ENCODE peak calls at places on chromosomes 11 and 22, in ten cellular contexts. One of them, this sample, is unnamed.

GRCh38 chr11:118618991-118619375 is 11.6 kb downstream of the PHLDB1 start:
- DNase-seq in AG08396: peak
- DNase-seq in sigmoid colon: peak
- DNase-seq in naive thymus-derived CD8-positive, alpha-beta T cell: no peak
- DNase-seq in ureter: no peak
- DNase-seq in ovary: no peak
- DNase-seq in left ventricle myocardium inferior: peak
- DNase-seq in GM12878: no peak
- DNase-seq in pons: no peak
- DNase-seq in GM20000: no peak
- DNase-seq in this sample: no peak

GRCh38 chr11:32751381-32751780 is 43.1 kb downstream of the CCDC73 start:
- DNase-seq in AG08396: no peak
- DNase-seq in sigmoid colon: peak
- DNase-seq in naive thymus-derived CD8-positive, alpha-beta T cell: no peak
- DNase-seq in ureter: no peak
- DNase-seq in ovary: no peak
- DNase-seq in left ventricle myocardium inferior: no peak
- DNase-seq in GM12878: no peak
- DNase-seq in pons: no peak
- DNase-seq in GM20000: no peak
- DNase-seq in this sample: no peak

GRCh38 chr11:69174841-69175240 is 19.1 kb downstream of the SMIM38 start:
- DNase-seq in AG08396: no peak
- DNase-seq in sigmoid colon: no peak
- DNase-seq in naive thymus-derived CD8-positive, alpha-beta T cell: no peak
- DNase-seq in ureter: no peak
- DNase-seq in ovary: no peak
- DNase-seq in left ventricle myocardium inferior: no peak
- DNase-seq in GM12878: no peak
- DNase-seq in pons: no peak
- DNase-seq in GM20000: no peak
- DNase-seq in this sample: no peak

GRCh38 chr11:69489031-69489745 is 7.7 kb downstream of the LINC01488 start:
- DNase-seq in AG08396: no peak
- DNase-seq in sigmoid colon: no peak
- DNase-seq in naive thymus-derived CD8-positive, alpha-beta T cell: no peak
- DNase-seq in ureter: no peak
- DNase-seq in ovary: no peak
- DNase-seq in left ventricle myocardium inferior: peak
- DNase-seq in GM12878: no peak
- DNase-seq in pons: no peak
- DNase-seq in GM20000: no peak
- DNase-seq in this sample: no peak

GRCh38 chr11:77038825-77039326 is 4.7 kb downstream of the B3GNT6 start:
- DNase-seq in AG08396: no peak
- DNase-seq in sigmoid colon: no peak
- DNase-seq in naive thymus-derived CD8-positive, alpha-beta T cell: no peak
- DNase-seq in ureter: no peak
- DNase-seq in ovary: no peak
- DNase-seq in left ventricle myocardium inferior: no peak
- DNase-seq in GM12878: no peak
- DNase-seq in pons: no peak
- DNase-seq in GM20000: peak
- DNase-seq in this sample: no peak

GRCh38 chr11:115911656-115912055 is 407.4 kb upstream of the CADM1 start:
- DNase-seq in AG08396: no peak
- DNase-seq in sigmoid colon: no peak
- DNase-seq in naive thymus-derived CD8-positive, alpha-beta T cell: no peak
- DNase-seq in ureter: no peak
- DNase-seq in ovary: no peak
- DNase-seq in left ventricle myocardium inferior: no peak
- DNase-seq in GM12878: no peak
- DNase-seq in pons: no peak
- DNase-seq in GM20000: no peak
- DNase-seq in this sample: no peak

GRCh38 chr11:98568011-98568410 is 452.7 kb upstream of the CNTN5 start:
- DNase-seq in AG08396: no peak
- DNase-seq in sigmoid colon: no peak
- DNase-seq in naive thymus-derived CD8-positive, alpha-beta T cell: no peak
- DNase-seq in ureter: no peak
- DNase-seq in ovary: no peak
- DNase-seq in left ventricle myocardium inferior: no peak
- DNase-seq in GM12878: no peak
- DNase-seq in pons: peak
- DNase-seq in GM20000: no peak
- DNase-seq in this sample: no peak

GRCh38 chr11:19838994-19839768 is 126.5 kb downstream of the NAV2 start:
- DNase-seq in AG08396: no peak
- DNase-seq in sigmoid colon: no peak
- DNase-seq in naive thymus-derived CD8-positive, alpha-beta T cell: no peak
- DNase-seq in ureter: no peak
- DNase-seq in ovary: no peak
- DNase-seq in left ventricle myocardium inferior: no peak
- DNase-seq in GM12878: no peak
- DNase-seq in pons: no peak
- DNase-seq in GM20000: no peak
- DNase-seq in this sample: no peak

GRCh38 chr22:38310518-38311330 is 6.5 kb downstream of the CSNK1E start:
- DNase-seq in AG08396: no peak
- DNase-seq in sigmoid colon: peak
- DNase-seq in naive thymus-derived CD8-positive, alpha-beta T cell: no peak
- DNase-seq in ureter: no peak
- DNase-seq in ovary: no peak
- DNase-seq in left ventricle myocardium inferior: no peak
- DNase-seq in GM12878: no peak
- DNase-seq in pons: no peak
- DNase-seq in GM20000: no peak
- DNase-seq in this sample: no peak

GRCh38 chr11:38392176-38392575 is 1794.1 kb upstream of the RAG2 start:
- DNase-seq in AG08396: no peak
- DNase-seq in sigmoid colon: no peak
- DNase-seq in naive thymus-derived CD8-positive, alpha-beta T cell: no peak
- DNase-seq in ureter: no peak
- DNase-seq in ovary: no peak
- DNase-seq in left ventricle myocardium inferior: no peak
- DNase-seq in GM12878: no peak
- DNase-seq in pons: no peak
- DNase-seq in GM20000: no peak
- DNase-seq in this sample: no peak

This sample was measured in CD4-positive, alpha-beta T cell.